ENCODE peak calls at places on chromosomes 16 and 17, in eight cellular contexts. D, H, G, M, S, X, Q and N are unnamed samples.

GRCh38 chr17:60065136-60065535 is 13.6 kb downstream of the HEATR6 start:
- DNase-seq in D (no peak), H (no peak), G (peak), M (no peak), S (peak), X (no peak), Q (no peak), N (no peak)

GRCh38 chr16:11796227-11797165 is 562 bp downstream of the ZC3H7A start:
- DNase-seq in D (peak), H (peak), G (peak), M (peak), S (no peak), X (no peak), Q (peak), N (peak)

GRCh38 chr16:69859105-69859969 is 91.8 kb upstream of the CLEC18A start:
- DNase-seq in D (no peak), H (peak), G (no peak), M (peak), S (peak), X (no peak), Q (no peak), N (no peak)

GRCh38 chr17:42405963-42406495 is 17.0 kb downstream of the CAVIN1 start:
- DNase-seq in D (peak), H (peak), G (peak), M (peak), S (no peak), X (no peak), Q (peak), N (peak)

GRCh38 chr16:79573881-79574280 is 26.7 kb downstream of the MAF start:
- DNase-seq in D (no peak), H (no peak), G (no peak), M (no peak), S (no peak), X (no peak), Q (no peak), N (no peak)

GRCh38 chr16:55532227-55532626 is 23.4 kb downstream of the LPCAT2 start:
- DNase-seq in D (no peak), H (no peak), G (peak), M (no peak), S (no peak), X (no peak), Q (no peak), N (no peak)

GRCh38 chr17:57600092-57600491 is 145.0 kb downstream of the CCDC182 start:
- DNase-seq in D (peak), H (no peak), G (no peak), M (no peak), S (no peak), X (no peak), Q (no peak), N (no peak)

GRCh38 chr17:30970757-30971567 is at the start of gene RNF135:
- DNase-seq in D (peak), H (peak), G (peak), M (peak), S (peak), X (no peak), Q (peak), N (peak)

GRCh38 chr17:4551141-4551540 is 4.0 kb downstream of the MYBBP1A start:
- DNase-seq in D (no peak), H (no peak), G (peak), M (no peak), S (no peak), X (no peak), Q (no peak), N (peak)

GRCh38 chr16:63787014-63787413 is 1334.8 kb downstream of the CDH11 start:
- DNase-seq in D (no peak), H (no peak), G (no peak), M (no peak), S (no peak), X (no peak), Q (no peak), N (no peak)

GRCh38 chr17:6670571-6670970 is 19.0 kb downstream of the C17orf100 start:
- DNase-seq in D (no peak), H (no peak), G (no peak), M (no peak), S (no peak), X (no peak), Q (no peak), N (no peak)

GRCh38 chr16:75818491-75818890 is 92.2 kb upstream of the CPHXL start:
- DNase-seq in D (no peak), H (no peak), G (peak), M (no peak), S (no peak), X (no peak), Q (no peak), N (no peak)

GRCh38 chr16:30723725-30724355 is 24.4 kb upstream of the PHKG2 start:
- DNase-seq in D (no peak), H (no peak), G (no peak), M (no peak), S (no peak), X (no peak), Q (no peak), N (no peak)

GRCh38 chr16:56764835-56765234 is 34.9 kb downstream of the NUP93 start:
- DNase-seq in D (peak), H (no peak), G (no peak), M (no peak), S (no peak), X (no peak), Q (no peak), N (no peak)

GRCh38 chr17:44829558-44830358 is at the start of gene GJC1:
- DNase-seq in D (no peak), H (peak), G (peak), M (no peak), S (peak), X (no peak), Q (peak), N (peak)

GRCh38 chr17:50238594-50239287 is 35.5 kb upstream of the TMEM92 start:
- DNase-seq in D (no peak), H (no peak), G (peak), M (no peak), S (no peak), X (no peak), Q (no peak), N (no peak)

GRCh38 chr17:1972429-1973160 is 52.5 kb downstream of the RTN4RL1 start:
- DNase-seq in D (no peak), H (no peak), G (no peak), M (no peak), S (no peak), X (no peak), Q (peak), N (peak)

GRCh38 chr17:10171581-10171981 is 26.8 kb downstream of the GAS7 start:
- DNase-seq in D (peak), H (no peak), G (peak), M (no peak), S (no peak), X (no peak), Q (no peak), N (no peak)

GRCh38 chr17:62064791-62065563 is at the start of gene MED13:
- DNase-seq in D (peak), H (peak), G (peak), M (peak), S (peak), X (no peak), Q (peak), N (peak)

GRCh38 chr16:68800257-68800875 is 43.0 kb upstream of the TANGO6 start:
- DNase-seq in D (peak), H (peak), G (peak), M (peak), S (peak), X (no peak), Q (peak), N (no peak)

GRCh38 chr16:19913306-19913717 is 28.7 kb upstream of the GPRC5B start:
- DNase-seq in D (no peak), H (no peak), G (peak), M (no peak), S (no peak), X (no peak), Q (no peak), N (no peak)

GRCh38 chr17:921161-921560 is 58.4 kb downstream of the NXN start:
- DNase-seq in D (no peak), H (no peak), G (no peak), M (no peak), S (no peak), X (no peak), Q (no peak), N (no peak)

GRCh38 chr17:38457577-38458371 is 29.5 kb downstream of the ARHGAP23 start:
- DNase-seq in D (no peak), H (no peak), G (no peak), M (no peak), S (no peak), X (no peak), Q (no peak), N (peak)

GRCh38 chr16:6274366-6274765 is 1058.3 kb upstream of the RBFOX1 start:
- DNase-seq in D (no peak), H (no peak), G (no peak), M (no peak), S (no peak), X (no peak), Q (no peak), N (no peak)